ENCODE peak calls at places on chromosomes 6 and 20, in four cellular contexts. X is H1, M is mesendoderm, U is H9. S is an unnamed sample.

GRCh38 chr6:114108119-114109002 is 137.4 kb upstream of the HDAC2 start:
- DNase-seq in X (no peak), U (peak), M (peak), S (peak)

GRCh38 chr6:52610745-52611355 is 34.0 kb upstream of the TRAM2 start:
- DNase-seq in U (no peak), X (no peak), M (peak), S (peak)

GRCh38 chr6:157035576-157035975 is 258.4 kb downstream of the ARID1B start:
- DNase-seq in U (no peak), M (no peak), X (no peak), S (no peak)

GRCh38 chr6:44594471-44594870 is 207.0 kb downstream of the CDC5L start:
- DNase-seq in X (peak), M (peak), U (peak), S (no peak)

GRCh38 chr6:54846857-54847721 is 518 bp downstream of the FAM83B start:
- DNase-seq in U (peak), M (peak), X (no peak), S (no peak)

GRCh38 chr20:23434521-23435313 is 4.8 kb upstream of the CSTL1 start:
- DNase-seq in X (no peak), U (no peak), M (no peak), S (no peak)

GRCh38 chr6:132132420-132132819 is 181.2 kb upstream of the CCN2 start:
- DNase-seq in M (no peak), X (no peak), U (no peak), S (peak)

GRCh38 chr20:36303831-36304230 is 2.3 kb upstream of the DLGAP4 start:
- DNase-seq in M (no peak), X (no peak), U (no peak), S (no peak)

GRCh38 chr20:34449674-34450592 is 66.3 kb upstream of the DYNLRB1 start:
- DNase-seq in U (no peak), M (no peak), X (no peak), S (no peak)

GRCh38 chr6:140319209-140319608 is 944.8 kb upstream of the CITED2 start:
- DNase-seq in U (no peak), X (no peak), M (no peak), S (peak)

GRCh38 chr6:158895661-158896060 is 76.5 kb upstream of the EZR start:
- DNase-seq in X (no peak), M (no peak), U (no peak), S (no peak)

GRCh38 chr6:2688416-2689064 is 62.2 kb downstream of the MYLK4 start:
- DNase-seq in X (no peak), U (no peak), M (no peak), S (peak)

GRCh38 chr6:101257163-101257562 is 136.3 kb upstream of the GRIK2 start:
- DNase-seq in X (no peak), M (no peak), U (no peak), S (no peak)

GRCh38 chr6:12150812-12151432 is 138.8 kb downstream of the HIVEP1 start:
- DNase-seq in X (no peak), M (peak), U (peak), S (no peak)

GRCh38 chr6:166097914-166098522 is 69.6 kb downstream of the TBXT start:
- DNase-seq in M (peak), X (peak), U (peak), S (peak)

GRCh38 chr20:62027116-62027515 is 38.6 kb downstream of the TAF4 start:
- DNase-seq in M (no peak), X (no peak), U (no peak), S (peak)

GRCh38 chr6:43499028-43499815 is 10.9 kb downstream of the LRRC73 start:
- DNase-seq in X (no peak), U (no peak), M (no peak), S (no peak)

GRCh38 chr20:38345643-38346042 is 639 bp upstream of the LBP start:
- DNase-seq in X (no peak), U (no peak), M (no peak), S (no peak)

GRCh38 chr20:38342716-38343106 is 3.6 kb upstream of the LBP start:
- DNase-seq in M (no peak), X (no peak), U (no peak), S (no peak)

GRCh38 chr20:38342196-38342595 is 4.1 kb upstream of the LBP start:
- DNase-seq in M (no peak), X (peak), U (peak), S (no peak)

GRCh38 chr20:38343107-38343797 is 3.0 kb upstream of the LBP start:
- DNase-seq in U (no peak), X (no peak), M (no peak), S (peak)

DNA sequence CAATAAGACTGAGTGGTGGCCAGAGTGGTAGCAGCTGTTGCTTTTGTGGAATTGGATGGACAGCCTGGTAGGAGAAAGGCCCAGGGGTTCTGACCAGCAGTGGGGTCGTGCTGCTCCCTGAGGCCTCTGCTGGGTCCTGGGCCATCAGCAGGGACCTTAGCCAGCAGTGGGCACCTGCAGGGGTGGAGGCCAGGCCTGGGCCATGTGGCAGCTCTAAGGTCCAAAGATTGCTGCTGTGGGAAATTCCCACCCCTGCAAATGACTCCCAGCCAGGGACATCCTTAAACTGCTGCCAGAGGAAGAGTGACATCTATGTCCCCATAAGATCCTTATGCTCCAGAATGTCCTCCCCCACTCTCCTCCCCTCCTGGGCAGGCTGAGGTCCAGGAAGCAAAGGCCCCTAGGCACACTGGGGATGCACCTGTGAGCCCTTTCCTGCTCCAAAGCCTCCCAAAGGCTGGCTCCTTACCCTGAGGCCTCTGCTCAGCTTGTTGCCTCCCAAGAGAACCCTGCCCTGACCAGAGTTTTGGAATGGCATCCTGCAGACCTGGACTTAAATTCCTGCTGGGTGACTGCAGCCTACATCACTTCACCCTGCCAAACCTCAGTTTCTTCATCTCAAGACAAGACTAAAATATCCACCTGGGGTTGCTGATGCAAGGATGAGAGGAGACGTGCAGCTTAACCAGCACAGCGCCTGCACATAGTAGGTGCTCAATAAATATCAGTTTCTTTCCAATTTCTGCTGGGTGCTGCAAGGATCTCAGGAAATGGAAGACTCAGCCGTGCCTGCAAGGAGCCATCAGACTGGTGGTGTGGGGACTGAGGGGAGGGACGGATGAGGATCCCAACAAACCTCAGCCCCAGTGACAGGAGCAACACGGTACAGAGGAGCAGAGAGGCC is 2.2 kb upstream of the LBP start:
- DNase-seq in X (no peak), M (no peak), U (no peak), S (no peak)
- H3K56ac ChIP-seq in X (no peak), M (no peak), U (no peak), S (no peak)

GRCh38 chr6:102520981-102521380 is 1127.5 kb downstream of the GRIK2 start:
- DNase-seq in X (no peak), M (no peak), U (no peak), S (no peak)

DNA sequence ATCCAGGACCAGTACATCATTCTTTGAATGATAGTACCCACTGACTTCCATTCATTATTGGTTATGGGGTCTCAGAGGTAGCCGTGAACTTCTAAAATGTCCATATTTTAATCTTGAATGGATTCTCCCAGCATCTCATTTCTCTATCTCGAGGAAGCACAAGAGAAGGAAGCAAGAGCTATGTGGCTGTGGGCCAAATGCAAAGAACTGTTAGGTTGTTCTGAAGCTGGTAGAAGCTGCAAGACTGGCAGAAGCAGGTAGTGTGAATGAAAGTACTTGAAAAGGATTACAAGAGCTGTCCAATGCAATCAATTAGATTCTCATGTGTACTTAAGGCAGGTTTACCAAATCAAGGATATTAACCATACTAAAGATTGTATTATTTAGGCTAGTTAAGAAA is 1131.8 kb downstream of the GRIK2 start:
- DNase-seq in M (no peak), X (no peak), U (no peak), S (no peak)
- H3K56ac ChIP-seq in M (no peak), X (no peak), U (no peak), S (no peak)

GRCh38 chr6:68473433-68474210 is 161.5 kb upstream of the ADGRB3 start:
- DNase-seq in U (no peak), X (no peak), M (no peak), S (no peak)
- H3K56ac ChIP-seq in U (no peak), X (no peak), M (no peak), S (no peak)

GRCh38 chr6:36677059-36677749 is 1.3 kb upstream of the CDKN1A start:
- DNase-seq in M (no peak), U (no peak), X (no peak), S (no peak)
- H3K56ac ChIP-seq in M (peak), U (no peak), X (no peak), S (peak)

GRCh38 chr6:41577356-41577864 is 31.2 kb downstream of the FOXP4 start:
- DNase-seq in M (no peak), X (no peak), U (no peak), S (no peak)
- H3K56ac ChIP-seq in M (peak), X (no peak), U (no peak), S (no peak)

DNA sequence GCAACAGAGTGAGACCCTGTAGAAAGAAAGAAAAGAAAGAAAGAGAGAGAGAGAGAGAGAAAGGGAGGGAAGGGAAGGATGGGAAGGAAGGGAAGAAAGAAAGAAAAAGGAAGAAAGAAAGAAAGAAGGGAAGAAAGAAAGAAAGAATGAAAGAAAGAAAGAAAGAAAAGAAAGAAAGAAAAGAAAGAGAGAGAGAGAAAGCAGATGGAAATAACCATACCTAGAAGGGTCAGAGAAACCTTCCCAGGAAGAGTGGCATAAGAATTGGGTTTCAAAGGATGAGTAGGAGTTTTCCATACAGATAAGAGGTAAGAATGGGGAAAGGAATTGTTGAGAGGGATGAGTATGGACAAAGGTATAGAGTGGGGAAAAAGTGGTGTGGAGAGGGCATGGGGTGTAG is 54.6 kb upstream of the SLC32A1 start:
- DNase-seq in U (no peak), X (no peak), M (no peak), S (no peak)
- H3K56ac ChIP-seq in U (no peak), X (no peak), M (no peak), S (no peak)

GRCh38 chr20:6942266-6942665 is 174.8 kb downstream of the BMP2 start:
- DNase-seq in U (no peak), X (no peak), M (no peak), S (no peak)
- H3K56ac ChIP-seq in U (no peak), X (no peak), M (no peak), S (no peak)